ENCODE peak calls at places on chromosome 6, in nine cellular contexts. U, X, V, Y, G, T, S, C and M are unnamed samples.

GRCh38 chr6:130367767-130368166 is 1.9 kb downstream of the TMEM200A start:
- DNase-seq in Y (no peak), X (no peak), S (no peak), V (no peak), T (no peak), C (peak; percentile 12), U (no peak), G (no peak), M (no peak)

GRCh38 chr6:104862456-104862855 is 2.7 kb upstream of the HACE1 start:
- DNase-seq in G (no peak), V (no peak), Y (no peak), C (no peak), X (no peak), S (peak; percentile 26), U (no peak), T (no peak), M (no peak)

GRCh38 chr6:16061833-16062232 is 67.1 kb upstream of the MYLIP start:
- DNase-seq in Y (no peak), X (no peak), S (no peak), G (no peak), T (no peak), V (no peak), U (no peak), C (no peak), M (no peak)

GRCh38 chr6:27188885-27189418 is 58.5 kb upstream of the PRSS16 start:
- DNase-seq in U (peak; percentile 86), G (peak; percentile 46), S (peak; percentile 87), C (peak; percentile 66), Y (peak; percentile 39), T (peak; percentile 93), X (no peak), V (peak; percentile 21), M (peak; percentile 45)

GRCh38 chr6:125123051-125123450 is 30.5 kb upstream of the TPD52L1 start:
- DNase-seq in G (no peak), Y (no peak), S (no peak), T (no peak), U (no peak), X (no peak), C (no peak), V (no peak), M (no peak)

GRCh38 chr6:138291849-138292181 is 73.5 kb upstream of the PBOV1 start:
- DNase-seq in S (no peak), X (no peak), Y (no peak), V (no peak), U (no peak), G (no peak), C (no peak), T (no peak), M (no peak)

GRCh38 chr6:132746049-132746448 is 11.7 kb downstream of the VNN2 start:
- DNase-seq in G (no peak), V (no peak), S (no peak), C (peak; percentile 49), Y (no peak), U (no peak), T (no peak), X (no peak), M (no peak)

GRCh38 chr6:14881399-14881798 is 364.5 kb upstream of the JARID2 start:
- DNase-seq in S (no peak), X (no peak), T (no peak), V (no peak), Y (no peak), U (peak; percentile 85), C (peak; percentile 78), G (no peak), M (no peak)

GRCh38 chr6:170032197-170032596 is 258.7 kb downstream of the DLL1 start:
- DNase-seq in T (no peak), C (no peak), U (no peak), X (no peak), V (no peak), Y (no peak), S (no peak), G (no peak), M (no peak)

GRCh38 chr6:11263185-11263817 is 30.8 kb upstream of the NEDD9 start:
- DNase-seq in X (peak; percentile 52), Y (no peak), U (peak; percentile 82), G (peak; percentile 47), S (no peak), V (no peak), T (peak; percentile 55), C (peak; percentile 37), M (no peak)

GRCh38 chr6:85236636-85237035 is 213.2 kb upstream of the NT5E start:
- DNase-seq in V (no peak), S (no peak), U (no peak), T (no peak), Y (no peak), X (no peak), G (no peak), C (no peak), M (no peak)

GRCh38 chr6:119738425-119738824 is 388.9 kb upstream of the MAN1A1 start:
- DNase-seq in X (no peak), T (no peak), V (no peak), C (no peak), G (no peak), Y (no peak), U (no peak), S (no peak), M (no peak)

GRCh38 chr6:3326179-3326971 is 67.6 kb downstream of the PSMG4 start:
- DNase-seq in S (no peak), X (no peak), C (peak; percentile 53), Y (no peak), T (no peak), U (peak; percentile 16), V (no peak), G (no peak), M (no peak)

GRCh38 chr6:115882174-115882573 is 178.5 kb downstream of the FRK start:
- DNase-seq in X (no peak), S (no peak), T (peak; percentile 35), V (no peak), G (no peak), Y (no peak), U (no peak), C (peak; percentile 96), M (no peak)

GRCh38 chr6:20846602-20847028 is 312.4 kb downstream of the CDKAL1 start:
- DNase-seq in S (peak; percentile 83), G (no peak), V (no peak), X (no peak), T (no peak), Y (no peak), C (no peak), U (peak; percentile 58), M (no peak)

GRCh38 chr6:150528648-150529285 is 70.9 kb upstream of the PLEKHG1 start:
- DNase-seq in U (peak; percentile 9), G (no peak), T (no peak), C (no peak), X (peak; percentile 14), Y (peak; percentile 23), S (peak; percentile 12), V (no peak), M (no peak)

GRCh38 chr6:84260926-84261325 is 33.5 kb upstream of the CEP162 start:
- DNase-seq in X (no peak), T (no peak), U (no peak), G (no peak), S (no peak), V (no peak), Y (no peak), C (no peak), M (no peak)

GRCh38 chr6:81451787-81452186 is 300.7 kb downstream of the TENT5A start:
- DNase-seq in C (peak; percentile 77), X (no peak), G (no peak), S (no peak), U (peak; percentile 95), Y (no peak), T (peak; percentile 96), V (no peak), M (no peak)

GRCh38 chr6:68427630-68428029 is 207.5 kb upstream of the ADGRB3 start:
- DNase-seq in U (no peak), C (no peak), G (no peak), X (no peak), Y (no peak), V (no peak), T (no peak), S (no peak), M (no peak)

GRCh38 chr6:20350215-20350614 is 51.5 kb upstream of the E2F3 start:
- DNase-seq in T (no peak), S (no peak), X (no peak), V (no peak), C (no peak), G (no peak), Y (no peak), U (no peak), M (no peak)

GRCh38 chr6:11080296-11080695 is 13.3 kb upstream of the SMIM13 start:
- DNase-seq in U (no peak), S (no peak), V (no peak), G (no peak), Y (no peak), T (no peak), C (no peak), X (no peak), M (no peak)

GRCh38 chr6:84766796-84767590 is 2.6 kb upstream of the TBX18 start:
- DNase-seq in S (no peak), Y (no peak), G (no peak), C (no peak), T (no peak), V (no peak), X (no peak), U (no peak), M (no peak)

GRCh38 chr6:154593122-154593521 is 82.6 kb upstream of the CNKSR3 start:
- DNase-seq in U (no peak), T (no peak), V (no peak), Y (no peak), C (no peak), X (no peak), S (no peak), G (peak; percentile 47), M (no peak)

GRCh38 chr6:169542491-169542890 is 159.3 kb downstream of the WDR27 start:
- DNase-seq in Y (no peak), X (no peak), V (no peak), T (no peak), U (no peak), C (no peak), G (no peak), S (no peak), M (no peak)

GRCh38 chr6:157537518-157537917 is 156.5 kb downstream of the ZDHHC14 start:
- DNase-seq in U (no peak), C (no peak), V (no peak), S (no peak), G (no peak), X (no peak), Y (no peak), T (no peak), M (no peak)

GRCh38 chr6:10151144-10151915 is 263.5 kb downstream of the TFAP2A start:
- DNase-seq in T (no peak), U (no peak), Y (no peak), C (no peak), G (no peak), X (no peak), V (no peak), S (no peak), M (no peak)

GRCh38 chr6:78489874-78490273 is 377.5 kb upstream of the IRAK1BP1 start:
- DNase-seq in X (no peak), C (no peak), Y (no peak), V (no peak), G (no peak), U (no peak), T (no peak), S (no peak), M (no peak)

GRCh38 chr6:72406517-72406916 is 215.3 kb upstream of the KCNQ5 start:
- DNase-seq in T (no peak), V (no peak), Y (no peak), C (no peak), G (no peak), S (no peak), U (no peak), X (no peak), M (no peak)

GRCh38 chr6:161303628-161304340 is 29.9 kb upstream of the AGPAT4 start:
- DNase-seq in V (no peak), T (no peak), S (no peak), C (no peak), U (peak; percentile 54), Y (no peak), G (no peak), X (no peak), M (no peak)

GRCh38 chr6:7241160-7241559 is 71.8 kb downstream of the SSR1 start:
- DNase-seq in V (no peak), C (no peak), Y (no peak), U (no peak), S (no peak), T (no peak), X (no peak), G (no peak), M (no peak)

GRCh38 chr6:90008908-90009501 is 114.7 kb downstream of the GJA10 start:
- DNase-seq in G (no peak), S (no peak), T (no peak), Y (no peak), U (peak; percentile 7), C (no peak), V (no peak), X (no peak), M (no peak)